ENCODE peak calls at places on chromosomes 7 and 10, in seven cellular contexts. One of them, this sample, is unnamed.

GRCh38 chr7:40944981-40945585 is 757.8 kb downstream of the INHBA start:
- DNase-seq in gastrocnemius medialis: no peak
- DNase-seq in CD8-positive, alpha-beta T cell: no peak
- DNase-seq in colonic mucosa: no peak
- DNase-seq in dorsolateral prefrontal cortex: no peak
- DNase-seq in PC-9: no peak
- DNase-seq in body of pancreas: no peak
- DNase-seq in this sample: no peak

GRCh38 chr7:33669251-33669670 is 236.1 kb upstream of the BMPER start:
- DNase-seq in dorsolateral prefrontal cortex: no peak
- DNase-seq in body of pancreas: no peak
- DNase-seq in colonic mucosa: no peak
- DNase-seq in PC-9: no peak
- DNase-seq in gastrocnemius medialis: no peak
- DNase-seq in CD8-positive, alpha-beta T cell: no peak
- DNase-seq in this sample: no peak

GRCh38 chr10:68105820-68106219 is 3.5 kb upstream of the MYPN start:
- DNase-seq in PC-9: no peak
- DNase-seq in gastrocnemius medialis: peak
- DNase-seq in body of pancreas: no peak
- DNase-seq in CD8-positive, alpha-beta T cell: no peak
- DNase-seq in dorsolateral prefrontal cortex: no peak
- DNase-seq in colonic mucosa: no peak
- DNase-seq in this sample: no peak

GRCh38 chr10:63547628-63548356 is 26.6 kb downstream of the REEP3 start:
- DNase-seq in body of pancreas: no peak
- DNase-seq in gastrocnemius medialis: no peak
- DNase-seq in colonic mucosa: no peak
- DNase-seq in CD8-positive, alpha-beta T cell: no peak
- DNase-seq in PC-9: no peak
- DNase-seq in dorsolateral prefrontal cortex: no peak
- DNase-seq in this sample: no peak

GRCh38 chr7:86644282-86645173 is 819 bp downstream of the GRM3 start:
- DNase-seq in CD8-positive, alpha-beta T cell: no peak
- DNase-seq in dorsolateral prefrontal cortex: peak
- DNase-seq in PC-9: no peak
- DNase-seq in colonic mucosa: no peak
- DNase-seq in gastrocnemius medialis: no peak
- DNase-seq in body of pancreas: peak
- DNase-seq in this sample: no peak

GRCh38 chr10:131435232-131435631 is 123.7 kb upstream of the TCERG1L start:
- DNase-seq in PC-9: no peak
- DNase-seq in gastrocnemius medialis: no peak
- DNase-seq in colonic mucosa: no peak
- DNase-seq in body of pancreas: no peak
- DNase-seq in dorsolateral prefrontal cortex: no peak
- DNase-seq in CD8-positive, alpha-beta T cell: no peak
- DNase-seq in this sample: no peak

GRCh38 chr10:987635-987905 is 664 bp upstream of the GTPBP4 start:
- DNase-seq in PC-9: peak
- DNase-seq in dorsolateral prefrontal cortex: peak
- DNase-seq in colonic mucosa: no peak
- DNase-seq in CD8-positive, alpha-beta T cell: no peak
- DNase-seq in gastrocnemius medialis: no peak
- DNase-seq in body of pancreas: no peak
- DNase-seq in this sample: no peak

GRCh38 chr10:22027666-22028238 is 24.2 kb upstream of the DNAJC1 start:
- DNase-seq in colonic mucosa: no peak
- DNase-seq in CD8-positive, alpha-beta T cell: no peak
- DNase-seq in body of pancreas: no peak
- DNase-seq in gastrocnemius medialis: no peak
- DNase-seq in PC-9: no peak
- DNase-seq in dorsolateral prefrontal cortex: no peak
- DNase-seq in this sample: no peak

GRCh38 chr10:114925675-114926204 is 12.3 kb upstream of the TRUB1 start:
- DNase-seq in colonic mucosa: no peak
- DNase-seq in PC-9: peak
- DNase-seq in dorsolateral prefrontal cortex: no peak
- DNase-seq in CD8-positive, alpha-beta T cell: no peak
- DNase-seq in gastrocnemius medialis: no peak
- DNase-seq in body of pancreas: peak
- DNase-seq in this sample: peak

GRCh38 chr7:150996289-150997074 is 5.7 kb downstream of the NOS3 start:
- DNase-seq in body of pancreas: no peak
- DNase-seq in gastrocnemius medialis: no peak
- DNase-seq in colonic mucosa: no peak
- DNase-seq in CD8-positive, alpha-beta T cell: no peak
- DNase-seq in dorsolateral prefrontal cortex: no peak
- DNase-seq in PC-9: no peak
- DNase-seq in this sample: no peak

GRCh38 chr10:27659786-27660185 is 85.8 kb downstream of the MKX start:
- DNase-seq in CD8-positive, alpha-beta T cell: no peak
- DNase-seq in gastrocnemius medialis: no peak
- DNase-seq in colonic mucosa: no peak
- DNase-seq in dorsolateral prefrontal cortex: no peak
- DNase-seq in body of pancreas: no peak
- DNase-seq in PC-9: no peak
- DNase-seq in this sample: no peak

GRCh38 chr7:107564553-107565298 is 955 bp downstream of the DUS4L start:
- DNase-seq in PC-9: no peak
- DNase-seq in dorsolateral prefrontal cortex: no peak
- DNase-seq in colonic mucosa: no peak
- DNase-seq in CD8-positive, alpha-beta T cell: no peak
- DNase-seq in gastrocnemius medialis: no peak
- DNase-seq in body of pancreas: no peak
- DNase-seq in this sample: no peak

GRCh38 chr10:87558333-87558732 is 53.6 kb downstream of the MINPP1 start:
- DNase-seq in CD8-positive, alpha-beta T cell: no peak
- DNase-seq in colonic mucosa: no peak
- DNase-seq in gastrocnemius medialis: no peak
- DNase-seq in PC-9: no peak
- DNase-seq in body of pancreas: no peak
- DNase-seq in dorsolateral prefrontal cortex: no peak
- DNase-seq in this sample: no peak

GRCh38 chr10:31134303-31134928 is 102.8 kb upstream of the ZNF438 start:
- DNase-seq in PC-9: peak
- DNase-seq in gastrocnemius medialis: no peak
- DNase-seq in CD8-positive, alpha-beta T cell: no peak
- DNase-seq in colonic mucosa: no peak
- DNase-seq in body of pancreas: peak
- DNase-seq in dorsolateral prefrontal cortex: peak
- DNase-seq in this sample: peak

GRCh38 chr10:76001019-76001418 is 569.6 kb downstream of the LRMDA start:
- DNase-seq in PC-9: no peak
- DNase-seq in CD8-positive, alpha-beta T cell: no peak
- DNase-seq in gastrocnemius medialis: no peak
- DNase-seq in colonic mucosa: no peak
- DNase-seq in body of pancreas: no peak
- DNase-seq in dorsolateral prefrontal cortex: no peak
- DNase-seq in this sample: no peak

GRCh38 chr7:11768263-11768662 is 63.7 kb downstream of the THSD7A start:
- DNase-seq in colonic mucosa: no peak
- DNase-seq in dorsolateral prefrontal cortex: no peak
- DNase-seq in PC-9: no peak
- DNase-seq in CD8-positive, alpha-beta T cell: no peak
- DNase-seq in gastrocnemius medialis: no peak
- DNase-seq in body of pancreas: no peak
- DNase-seq in this sample: no peak

GRCh38 chr7:46319841-46320240 is 398.8 kb upstream of the IGFBP3 start:
- DNase-seq in colonic mucosa: no peak
- DNase-seq in PC-9: no peak
- DNase-seq in dorsolateral prefrontal cortex: no peak
- DNase-seq in body of pancreas: no peak
- DNase-seq in gastrocnemius medialis: no peak
- DNase-seq in CD8-positive, alpha-beta T cell: no peak
- DNase-seq in this sample: no peak

GRCh38 chr10:131567279-131568162 is 256.0 kb upstream of the TCERG1L start:
- DNase-seq in body of pancreas: no peak
- DNase-seq in dorsolateral prefrontal cortex: no peak
- DNase-seq in colonic mucosa: no peak
- DNase-seq in gastrocnemius medialis: no peak
- DNase-seq in CD8-positive, alpha-beta T cell: peak
- DNase-seq in PC-9: no peak
- DNase-seq in this sample: no peak

GRCh38 chr7:37097983-37098382 is 350.7 kb downstream of the ELMO1 start:
- DNase-seq in colonic mucosa: no peak
- DNase-seq in dorsolateral prefrontal cortex: no peak
- DNase-seq in gastrocnemius medialis: no peak
- DNase-seq in CD8-positive, alpha-beta T cell: no peak
- DNase-seq in PC-9: no peak
- DNase-seq in body of pancreas: no peak
- DNase-seq in this sample: no peak

GRCh38 chr7:52639981-52640380 is 395.5 kb upstream of the POM121L12 start:
- DNase-seq in gastrocnemius medialis: no peak
- DNase-seq in CD8-positive, alpha-beta T cell: no peak
- DNase-seq in body of pancreas: no peak
- DNase-seq in PC-9: no peak
- DNase-seq in colonic mucosa: no peak
- DNase-seq in dorsolateral prefrontal cortex: no peak
- DNase-seq in this sample: no peak

GRCh38 chr10:130579913-130580312 is 443.7 kb downstream of the GLRX3 start:
- DNase-seq in PC-9: no peak
- DNase-seq in dorsolateral prefrontal cortex: no peak
- DNase-seq in colonic mucosa: no peak
- DNase-seq in CD8-positive, alpha-beta T cell: no peak
- DNase-seq in body of pancreas: no peak
- DNase-seq in gastrocnemius medialis: no peak
- DNase-seq in this sample: no peak

GRCh38 chr7:2921748-2922147 is 77.6 kb upstream of the GNA12 start:
- DNase-seq in gastrocnemius medialis: no peak
- DNase-seq in PC-9: no peak
- DNase-seq in dorsolateral prefrontal cortex: no peak
- DNase-seq in colonic mucosa: no peak
- DNase-seq in CD8-positive, alpha-beta T cell: no peak
- DNase-seq in body of pancreas: no peak
- DNase-seq in this sample: no peak

GRCh38 chr10:47421057-47421952 is 37.2 kb upstream of the ZNF488 start:
- DNase-seq in body of pancreas: no peak
- DNase-seq in CD8-positive, alpha-beta T cell: no peak
- DNase-seq in dorsolateral prefrontal cortex: no peak
- DNase-seq in gastrocnemius medialis: no peak
- DNase-seq in PC-9: peak
- DNase-seq in colonic mucosa: no peak
- DNase-seq in this sample: peak

GRCh38 chr10:110822708-110823291 is 48.9 kb upstream of the PDCD4 start:
- DNase-seq in dorsolateral prefrontal cortex: peak
- DNase-seq in colonic mucosa: peak
- DNase-seq in body of pancreas: peak
- DNase-seq in gastrocnemius medialis: no peak
- DNase-seq in PC-9: no peak
- DNase-seq in CD8-positive, alpha-beta T cell: no peak
- DNase-seq in this sample: no peak

GRCh38 chr10:110820321-110820814 is 51.4 kb upstream of the PDCD4 start:
- DNase-seq in body of pancreas: peak
- DNase-seq in colonic mucosa: peak
- DNase-seq in PC-9: no peak
- DNase-seq in gastrocnemius medialis: peak
- DNase-seq in dorsolateral prefrontal cortex: peak
- DNase-seq in CD8-positive, alpha-beta T cell: no peak
- DNase-seq in this sample: no peak

GRCh38 chr10:110822065-110822707 is 49.5 kb upstream of the PDCD4 start:
- DNase-seq in PC-9: no peak
- DNase-seq in CD8-positive, alpha-beta T cell: no peak
- DNase-seq in body of pancreas: no peak
- DNase-seq in gastrocnemius medialis: no peak
- DNase-seq in colonic mucosa: no peak
- DNase-seq in dorsolateral prefrontal cortex: no peak
- DNase-seq in this sample: no peak

GRCh38 chr10:110824152-110824441 is 47.6 kb upstream of the PDCD4 start:
- DNase-seq in PC-9: no peak
- DNase-seq in CD8-positive, alpha-beta T cell: no peak
- DNase-seq in gastrocnemius medialis: no peak
- DNase-seq in dorsolateral prefrontal cortex: no peak
- DNase-seq in colonic mucosa: no peak
- DNase-seq in body of pancreas: no peak
- DNase-seq in this sample: no peak

DNA sequence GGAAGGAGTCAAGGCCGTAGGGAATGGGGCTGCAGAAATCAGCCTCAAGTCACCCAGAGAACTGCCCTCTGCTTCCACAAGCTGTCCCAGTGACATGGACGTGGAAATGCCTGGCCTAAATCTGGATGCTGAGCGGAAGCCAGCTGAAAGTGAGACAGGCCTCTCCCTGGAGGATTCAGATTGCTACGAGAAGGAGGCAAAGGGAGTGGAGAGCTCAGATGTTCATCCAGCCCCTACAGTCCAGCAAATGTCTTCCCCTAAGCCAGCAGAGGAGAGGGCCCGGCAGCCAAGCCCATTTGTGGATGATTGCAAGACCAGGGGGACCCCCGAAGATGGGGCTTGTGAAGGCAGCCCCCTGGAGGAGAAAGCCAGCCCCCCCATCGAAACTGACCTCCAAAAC is 50.2 kb upstream of the PDCD4 start:
- DNase-seq in body of pancreas: no peak
- DNase-seq in dorsolateral prefrontal cortex: no peak
- DNase-seq in PC-9: no peak
- DNase-seq in colonic mucosa: peak
- DNase-seq in CD8-positive, alpha-beta T cell: no peak
- DNase-seq in gastrocnemius medialis: peak
- DNase-seq in this sample: no peak
- H3K27ac ChIP-seq in body of pancreas: no peak
- H3K27ac ChIP-seq in dorsolateral prefrontal cortex: peak
- H3K27ac ChIP-seq in PC-9: no peak
- H3K27ac ChIP-seq in colonic mucosa: no peak
- H3K27ac ChIP-seq in CD8-positive, alpha-beta T cell: no peak
- H3K27ac ChIP-seq in gastrocnemius medialis: peak
- H3K27ac ChIP-seq in this sample: no peak

DNA sequence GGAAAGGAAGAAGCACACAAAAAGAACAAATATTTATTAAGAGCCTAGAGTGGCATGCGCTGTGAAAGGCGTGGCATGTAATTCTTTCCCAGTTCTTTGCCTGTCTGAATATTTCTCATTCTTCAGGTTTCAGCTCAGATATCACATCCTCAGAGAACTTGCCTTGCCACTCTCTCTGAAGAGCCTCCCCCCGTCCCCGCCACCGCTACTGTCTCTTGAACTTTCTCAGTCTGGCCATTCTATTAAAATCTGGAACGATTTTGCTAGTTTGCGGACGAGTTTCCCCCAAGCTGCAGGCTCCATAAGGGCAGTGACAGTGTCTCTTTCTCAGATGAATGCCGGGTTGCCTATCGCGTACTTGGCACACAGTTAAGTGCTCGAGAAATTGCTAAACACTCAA is 795 bp upstream of the PLEKHA1 start:
- DNase-seq in PC-9: peak
- DNase-seq in dorsolateral prefrontal cortex: no peak
- DNase-seq in gastrocnemius medialis: no peak
- DNase-seq in body of pancreas: peak
- DNase-seq in colonic mucosa: peak
- DNase-seq in CD8-positive, alpha-beta T cell: no peak
- DNase-seq in this sample: peak
- H3K27ac ChIP-seq in PC-9: peak
- H3K27ac ChIP-seq in dorsolateral prefrontal cortex: peak
- H3K27ac ChIP-seq in gastrocnemius medialis: peak
- H3K27ac ChIP-seq in body of pancreas: peak
- H3K27ac ChIP-seq in colonic mucosa: peak
- H3K27ac ChIP-seq in CD8-positive, alpha-beta T cell: peak
- H3K27ac ChIP-seq in this sample: no peak

GRCh38 chr10:112083526-112083925 is 100.0 kb downstream of the GPAM start:
- DNase-seq in CD8-positive, alpha-beta T cell: no peak
- DNase-seq in body of pancreas: no peak
- DNase-seq in colonic mucosa: no peak
- DNase-seq in dorsolateral prefrontal cortex: no peak
- DNase-seq in gastrocnemius medialis: no peak
- DNase-seq in PC-9: no peak
- DNase-seq in this sample: no peak
- H3K27ac ChIP-seq in CD8-positive, alpha-beta T cell: no peak
- H3K27ac ChIP-seq in body of pancreas: no peak
- H3K27ac ChIP-seq in colonic mucosa: no peak
- H3K27ac ChIP-seq in dorsolateral prefrontal cortex: no peak
- H3K27ac ChIP-seq in gastrocnemius medialis: no peak
- H3K27ac ChIP-seq in PC-9: no peak
- H3K27ac ChIP-seq in this sample: no peak

GRCh38 chr10:133052076-133052475 is 35.6 kb upstream of the ADGRA1 start:
- DNase-seq in gastrocnemius medialis: no peak
- DNase-seq in colonic mucosa: no peak
- DNase-seq in PC-9: no peak
- DNase-seq in body of pancreas: no peak
- DNase-seq in dorsolateral prefrontal cortex: no peak
- DNase-seq in CD8-positive, alpha-beta T cell: no peak
- DNase-seq in this sample: no peak
- H3K27ac ChIP-seq in gastrocnemius medialis: no peak
- H3K27ac ChIP-seq in colonic mucosa: no peak
- H3K27ac ChIP-seq in PC-9: no peak
- H3K27ac ChIP-seq in body of pancreas: no peak
- H3K27ac ChIP-seq in dorsolateral prefrontal cortex: no peak
- H3K27ac ChIP-seq in CD8-positive, alpha-beta T cell: no peak
- H3K27ac ChIP-seq in this sample: no peak

This sample was measured in SJSA1.